ENCODE peak calls at places on chromosome 1, in seven cellular contexts. L is ureter; B is NCI-H2029 treated with DMSO at 0.1 percent for 48 hours; D is stimulated activated CD4-positive, alpha-beta T cell treated with anti-CD3 and anti-CD28 coated beads, Interleukin-4, amount 100 ng/mL, for 1 hour; H is NCI-H187; K is Daoy; W is T-cell. Z is an unnamed sample.

GRCh38 chr1:9289724-9290493 is 2.8 kb upstream of the SPSB1 start:
- DNase-seq in L (peak; percentile 67), H (no peak), D (peak; percentile 46), K (peak; percentile 46), W (no peak), B (no peak), Z (no peak)

GRCh38 chr1:63984891-63985290 is 211.1 kb downstream of the ROR1 start:
- DNase-seq in B (no peak), L (no peak), H (no peak), D (no peak), W (no peak), K (no peak), Z (peak; percentile 58)

GRCh38 chr1:54277451-54278355 is 77.7 kb downstream of the MRPL37 start:
- DNase-seq in D (no peak), K (no peak), L (no peak), B (peak; percentile 53), H (no peak), W (no peak), Z (no peak)

GRCh38 chr1:156075158-156075557 is 7.1 kb downstream of the MEX3A start:
- DNase-seq in D (no peak), H (no peak), K (no peak), W (no peak), L (no peak), B (no peak), Z (no peak)

GRCh38 chr1:41813220-41813619 is 105.5 kb downstream of the HIVEP3 start:
- DNase-seq in W (no peak), D (no peak), K (no peak), B (no peak), L (no peak), H (no peak), Z (no peak)

GRCh38 chr1:158019177-158019868 is 25.9 kb downstream of the KIRREL1 start:
- DNase-seq in W (no peak), D (no peak), L (no peak), B (no peak), K (peak; percentile 95), H (no peak), Z (peak; percentile 97)

GRCh38 chr1:17513131-17513530 is 26.4 kb upstream of the ARHGEF10L start:
- DNase-seq in B (no peak), L (no peak), H (no peak), W (no peak), K (no peak), D (no peak), Z (no peak)

GRCh38 chr1:3441449-3441848 is 13.0 kb upstream of the ARHGEF16 start:
- DNase-seq in L (no peak), D (no peak), B (no peak), H (no peak), K (no peak), W (no peak), Z (no peak)

GRCh38 chr1:161267332-161267731 is 8.8 kb downstream of the PCP4L1 start:
- DNase-seq in L (no peak), D (no peak), K (no peak), B (no peak), W (no peak), H (no peak), Z (no peak)

GRCh38 chr1:211621471-211622198 is 42.7 kb upstream of the SLC30A1 start:
- DNase-seq in H (no peak), B (no peak), L (no peak), W (no peak), D (no peak), K (peak; percentile 50), Z (no peak)

GRCh38 chr1:235998812-235999211 is 66.1 kb downstream of the NID1 start:
- DNase-seq in D (peak; percentile 21), W (peak; percentile 31), B (no peak), L (no peak), K (peak; percentile 19), H (no peak), Z (no peak)

GRCh38 chr1:86582161-86582560 is 35.3 kb downstream of the CLCA4 start:
- DNase-seq in K (no peak), W (no peak), D (no peak), H (no peak), L (no peak), B (no peak), Z (no peak)

GRCh38 chr1:48680411-48681035 is 96.2 kb downstream of the BEND5 start:
- DNase-seq in K (peak; percentile 26), D (no peak), W (no peak), B (no peak), H (no peak), L (no peak), Z (no peak)

GRCh38 chr1:162357681-162358266 is 18.9 kb downstream of the SPATA46 start:
- DNase-seq in D (no peak), W (no peak), B (peak; percentile 32), L (no peak), K (peak; percentile 41), H (peak; percentile 54), Z (no peak)

GRCh38 chr1:169550294-169550693 is 36.0 kb downstream of the F5 start:
- DNase-seq in D (no peak), W (no peak), L (no peak), H (no peak), K (no peak), B (no peak), Z (no peak)

GRCh38 chr1:151511636-151512215 is 539 bp downstream of the CGN start:
- DNase-seq in K (peak; percentile 55), H (peak; percentile 26), L (peak; percentile 54), W (peak; percentile 19), B (peak; percentile 9), D (peak; percentile 15), Z (peak; percentile 96)

GRCh38 chr1:94865369-94865768 is 45.2 kb downstream of the SLC44A3 start:
- DNase-seq in K (peak; percentile 59), D (no peak), H (no peak), L (no peak), B (no peak), W (no peak), Z (no peak)

GRCh38 chr1:150507912-150508864 is at the start of gene ECM1:
- DNase-seq in H (no peak), B (no peak), W (no peak), K (peak; percentile 87), L (no peak), D (no peak), Z (peak; percentile 79)

GRCh38 chr1:15765495-15766194 is 7.0 kb downstream of the FBLIM1 start:
- DNase-seq in B (no peak), D (no peak), W (no peak), K (peak; percentile 92), L (no peak), H (no peak), Z (no peak)

GRCh38 chr1:92087542-92087941 is 7.4 kb downstream of the BTBD8 start:
- DNase-seq in H (no peak), D (no peak), B (no peak), W (no peak), L (no peak), K (no peak), Z (no peak)

GRCh38 chr1:172887162-172887561 is 163.6 kb downstream of the TNFSF18 start:
- DNase-seq in W (no peak), K (no peak), L (no peak), H (no peak), D (no peak), B (no peak), Z (no peak)

GRCh38 chr1:62687421-62687902 is 724 bp downstream of the DOCK7 start:
- DNase-seq in B (peak; percentile 62), W (peak; percentile 27), L (no peak), D (peak; percentile 21), H (no peak), K (peak; percentile 45), Z (peak; percentile 68)

GRCh38 chr1:154420172-154420571 is 15.0 kb downstream of the IL6R start:
- DNase-seq in W (peak; percentile 60), B (no peak), K (peak; percentile 92), D (peak; percentile 57), L (peak; percentile 81), H (no peak), Z (no peak)

GRCh38 chr1:212607924-212608208 is 695 bp upstream of the ATF3 start:
- DNase-seq in K (no peak), L (no peak), H (no peak), B (no peak), D (no peak), W (peak; percentile 4), Z (no peak)

GRCh38 chr1:218384576-218384975 is 39.4 kb downstream of the TGFB2 start:
- DNase-seq in L (no peak), W (no peak), B (peak; percentile 50), D (no peak), K (peak; percentile 75), H (no peak), Z (no peak)

GRCh38 chr1:184036517-184036949 is 995 bp downstream of the COLGALT2 start:
- DNase-seq in L (peak; percentile 46), B (no peak), W (peak; percentile 8), H (no peak), K (peak; percentile 47), D (no peak), Z (peak; percentile 74)

GRCh38 chr1:228691926-228692325 is 43.4 kb upstream of the RHOU start:
- DNase-seq in L (no peak), D (no peak), B (peak; percentile 42), K (peak; percentile 44), W (no peak), H (peak; percentile 7), Z (peak; percentile 52)

GRCh38 chr1:149848340-149848771 is 51.0 kb upstream of the BOLA1 start:
- DNase-seq in L (no peak), B (no peak), W (no peak), K (no peak), H (no peak), D (no peak), Z (no peak)

GRCh38 chr1:54002544-54003248 is 15.3 kb downstream of the LDLRAD1 start:
- DNase-seq in B (peak; percentile 47), H (no peak), D (no peak), L (no peak), W (no peak), K (no peak), Z (no peak)

GRCh38 chr1:114780344-114781226 is at the start of gene SIKE1:
- DNase-seq in K (peak; percentile 98), B (peak; percentile 61), D (peak; percentile 91), L (peak; percentile 95), W (peak; percentile 91), H (peak; percentile 92), Z (peak; percentile 98)

GRCh38 chr1:180695282-180695681 is 63.5 kb downstream of the XPR1 start:
- DNase-seq in D (no peak), L (no peak), K (no peak), W (no peak), H (no peak), B (no peak), Z (no peak)

GRCh38 chr1:160261526-160261877 is 847 bp downstream of the DCAF8 start:
- DNase-seq in B (peak; percentile 50), D (peak; percentile 59), K (peak; percentile 88), H (peak; percentile 42), L (peak; percentile 60), W (peak; percentile 53), Z (peak; percentile 77)

GRCh38 chr1:108503062-108503740 is 53.1 kb downstream of the NBPF6 start:
- DNase-seq in L (no peak), W (no peak), D (no peak), B (no peak), H (no peak), K (peak; percentile 48), Z (peak; percentile 86)

Z was measured in islet precursor cell.